ENCODE peak calls at places on chromosome X, in four cellular contexts. One of them, this sample, is unnamed. For H3K4me1, the result is how much of the 10 kb centered on the place peaks cover.

GRCh38 chrX:69285401-69285871 is 120.2 kb upstream of the PJA1 start:
- DNase-seq in SJSA1: no peak
- DNase-seq in cardiac muscle cell: peak
- DNase-seq in body of pancreas: no peak
- DNase-seq in this sample: peak

GRCh38 chrX:154368630-154369452 is 5.6 kb downstream of the FLNA start:
- DNase-seq in cardiac muscle cell: peak
- DNase-seq in SJSA1: peak
- DNase-seq in body of pancreas: peak
- DNase-seq in this sample: peak

GRCh38 chrX:134171661-134172587 is 65.1 kb upstream of the CCDC160 start:
- DNase-seq in body of pancreas: peak
- DNase-seq in cardiac muscle cell: peak
- DNase-seq in SJSA1: peak
- DNase-seq in this sample: peak

GRCh38 chrX:17854521-17854920 is 6.6 kb downstream of the RAI2 start:
- DNase-seq in body of pancreas: no peak
- DNase-seq in SJSA1: no peak
- DNase-seq in cardiac muscle cell: no peak
- DNase-seq in this sample: no peak

GRCh38 chrX:44415639-44416386 is 72.3 kb upstream of the EFHC2 start:
- DNase-seq in cardiac muscle cell: no peak
- DNase-seq in SJSA1: no peak
- DNase-seq in body of pancreas: peak
- DNase-seq in this sample: no peak

GRCh38 chrX:38110231-38110630 is 103.9 kb downstream of the SYTL5 start:
- DNase-seq in cardiac muscle cell: peak
- DNase-seq in body of pancreas: no peak
- DNase-seq in SJSA1: no peak
- DNase-seq in this sample: no peak

GRCh38 chrX:132207996-132208395 is 11.3 kb downstream of the RAP2C start:
- DNase-seq in body of pancreas: no peak
- DNase-seq in SJSA1: no peak
- DNase-seq in cardiac muscle cell: peak
- DNase-seq in this sample: no peak

GRCh38 chrX:1589356-1590130 is 1.9 kb upstream of the AKAP17A start:
- DNase-seq in body of pancreas: no peak
- DNase-seq in SJSA1: no peak
- DNase-seq in cardiac muscle cell: no peak
- DNase-seq in this sample: no peak

GRCh38 chrX:25548806-25549205 is 533.0 kb upstream of the ARX start:
- DNase-seq in body of pancreas: no peak
- DNase-seq in cardiac muscle cell: no peak
- DNase-seq in SJSA1: no peak
- DNase-seq in this sample: no peak

GRCh38 chrX:154441984-154442707 is 1.8 kb upstream of the FAM50A start:
- DNase-seq in cardiac muscle cell: no peak
- DNase-seq in SJSA1: no peak
- DNase-seq in body of pancreas: peak
- DNase-seq in this sample: no peak

GRCh38 chrX:54248309-54248708 is 65.3 kb upstream of the FAM120C start:
- DNase-seq in SJSA1: no peak
- DNase-seq in cardiac muscle cell: peak
- DNase-seq in body of pancreas: no peak
- DNase-seq in this sample: peak

GRCh38 chrX:2693526-2694002 is 2.5 kb downstream of the CD99 start:
- DNase-seq in body of pancreas: no peak
- DNase-seq in SJSA1: no peak
- DNase-seq in cardiac muscle cell: no peak
- DNase-seq in this sample: no peak

GRCh38 chrX:19840899-19841648 is 46.3 kb downstream of the SH3KBP1 start:
- DNase-seq in body of pancreas: no peak
- DNase-seq in SJSA1: no peak
- DNase-seq in cardiac muscle cell: no peak
- DNase-seq in this sample: no peak
- H3K4me3 ChIP-seq in body of pancreas: no peak
- H3K4me3 ChIP-seq in SJSA1: no peak
- H3K4me3 ChIP-seq in cardiac muscle cell: no peak
- H3K4me3 ChIP-seq in this sample: no peak

GRCh38 chrX:46959985-46960700 is 47.9 kb downstream of the JADE3 start:
- DNase-seq in cardiac muscle cell: no peak
- DNase-seq in SJSA1: no peak
- DNase-seq in body of pancreas: no peak
- DNase-seq in this sample: no peak

GRCh38 chrX:46959101-46959500 is 46.9 kb downstream of the JADE3 start:
- DNase-seq in cardiac muscle cell: peak
- DNase-seq in body of pancreas: no peak
- DNase-seq in SJSA1: no peak
- DNase-seq in this sample: no peak

GRCh38 chrX:46957299-46957698 is 45.1 kb downstream of the JADE3 start:
- DNase-seq in SJSA1: no peak
- DNase-seq in cardiac muscle cell: no peak
- DNase-seq in body of pancreas: no peak
- DNase-seq in this sample: no peak

GRCh38 chrX:46961574-46962279 is 49.5 kb downstream of the JADE3 start:
- DNase-seq in cardiac muscle cell: no peak
- DNase-seq in body of pancreas: no peak
- DNase-seq in SJSA1: no peak
- DNase-seq in this sample: no peak

GRCh38 chrX:46961097-46961496 is 48.9 kb downstream of the JADE3 start:
- DNase-seq in body of pancreas: no peak
- DNase-seq in SJSA1: no peak
- DNase-seq in cardiac muscle cell: no peak
- DNase-seq in this sample: no peak
- H3K4me1 ChIP-seq in body of pancreas: under half
- H3K4me1 ChIP-seq in SJSA1: under half
- H3K4me1 ChIP-seq in cardiac muscle cell: under half
- H3K4me1 ChIP-seq in this sample: under half

DNA sequence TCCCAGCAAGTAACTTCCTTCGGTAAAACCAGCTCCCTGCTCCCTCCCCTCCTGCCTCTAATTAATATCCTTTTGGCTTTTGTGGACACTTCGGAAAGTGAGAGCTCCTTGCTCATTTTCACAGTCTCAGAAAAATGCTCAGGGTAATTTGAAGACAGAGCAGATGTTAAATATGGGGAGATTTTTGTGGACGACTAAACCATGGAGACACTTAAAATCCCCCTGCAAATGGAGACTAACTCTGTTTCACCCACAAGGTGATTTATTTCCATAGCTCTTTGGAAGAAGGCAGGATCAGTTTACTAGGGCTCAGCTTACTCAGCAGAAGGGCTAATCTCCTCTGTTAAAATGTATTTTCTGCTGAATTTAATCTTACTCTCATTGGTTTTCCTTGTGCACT is 12.2 kb upstream of the AMOT start:
- DNase-seq in body of pancreas: no peak
- DNase-seq in SJSA1: no peak
- DNase-seq in cardiac muscle cell: no peak
- DNase-seq in this sample: no peak
- H3K4me3 ChIP-seq in body of pancreas: no peak
- H3K4me3 ChIP-seq in SJSA1: no peak
- H3K4me3 ChIP-seq in cardiac muscle cell: no peak
- H3K4me3 ChIP-seq in this sample: no peak

GRCh38 chrX:104806346-104806745 is 240.3 kb downstream of the IL1RAPL2 start:
- DNase-seq in SJSA1: no peak
- DNase-seq in cardiac muscle cell: no peak
- DNase-seq in body of pancreas: no peak
- DNase-seq in this sample: no peak

GRCh38 chrX:104803219-104803618 is 237.2 kb downstream of the IL1RAPL2 start:
- DNase-seq in SJSA1: no peak
- DNase-seq in body of pancreas: no peak
- DNase-seq in cardiac muscle cell: no peak
- DNase-seq in this sample: no peak
- H3K4me1 ChIP-seq in SJSA1: under half
- H3K4me1 ChIP-seq in body of pancreas: under half
- H3K4me1 ChIP-seq in cardiac muscle cell: under half
- H3K4me1 ChIP-seq in this sample: under half

GRCh38 chrX:103629295-103630170 is 758 bp downstream of the TCEAL1 start:
- DNase-seq in SJSA1: peak
- DNase-seq in body of pancreas: peak
- DNase-seq in cardiac muscle cell: peak
- DNase-seq in this sample: peak

GRCh38 chrX:103628386-103629290 is at the start of gene TCEAL1:
- DNase-seq in cardiac muscle cell: peak
- DNase-seq in SJSA1: peak
- DNase-seq in body of pancreas: peak
- DNase-seq in this sample: peak

GRCh38 chrX:103626855-103627254 is 1.9 kb upstream of the TCEAL1 start:
- DNase-seq in body of pancreas: no peak
- DNase-seq in SJSA1: no peak
- DNase-seq in cardiac muscle cell: no peak
- DNase-seq in this sample: no peak

GRCh38 chrX:103630171-103630511 is 1.4 kb downstream of the TCEAL1 start:
- DNase-seq in body of pancreas: no peak
- DNase-seq in cardiac muscle cell: no peak
- DNase-seq in SJSA1: no peak
- DNase-seq in this sample: no peak

DNA sequence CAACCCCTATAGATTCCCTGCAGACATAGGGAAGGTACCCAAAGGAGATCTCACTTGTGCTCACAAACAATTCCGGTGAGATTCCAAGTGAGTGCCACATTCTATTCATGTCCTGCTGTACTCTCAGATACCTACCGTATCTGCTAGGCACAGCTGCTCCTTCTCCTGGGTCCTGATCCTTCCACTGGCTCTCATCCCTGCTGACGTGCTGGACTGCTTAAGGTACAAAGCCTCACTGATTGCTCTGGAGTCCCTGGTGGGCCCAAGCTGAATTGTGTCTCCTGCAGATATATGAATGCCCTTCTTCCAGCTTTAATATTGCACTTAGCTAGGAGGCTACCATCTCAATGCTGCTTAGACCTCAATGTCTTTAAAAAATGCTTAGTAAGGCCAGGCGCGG is 2.4 kb downstream of the TCEAL1 start:
- DNase-seq in cardiac muscle cell: no peak
- DNase-seq in SJSA1: no peak
- DNase-seq in body of pancreas: no peak
- DNase-seq in this sample: no peak
- H3K4me3 ChIP-seq in cardiac muscle cell: no peak
- H3K4me3 ChIP-seq in SJSA1: no peak
- H3K4me3 ChIP-seq in body of pancreas: no peak
- H3K4me3 ChIP-seq in this sample: no peak

GRCh38 chrX:19787305-19787704 is 100.1 kb downstream of the SH3KBP1 start:
- DNase-seq in SJSA1: no peak
- DNase-seq in cardiac muscle cell: no peak
- DNase-seq in body of pancreas: no peak
- DNase-seq in this sample: no peak
- H3K4me1 ChIP-seq in SJSA1: under half
- H3K4me1 ChIP-seq in cardiac muscle cell: under half
- H3K4me1 ChIP-seq in body of pancreas: under half
- H3K4me1 ChIP-seq in this sample: under half

GRCh38 chrX:145820825-145821224 is 3.2 kb downstream of the SLITRK2 start:
- DNase-seq in cardiac muscle cell: no peak
- DNase-seq in body of pancreas: no peak
- DNase-seq in SJSA1: no peak
- DNase-seq in this sample: no peak

GRCh38 chrX:145817299-145817665 is 347 bp upstream of the SLITRK2 start:
- DNase-seq in cardiac muscle cell: peak
- DNase-seq in body of pancreas: no peak
- DNase-seq in SJSA1: no peak
- DNase-seq in this sample: no peak

GRCh38 chrX:145816607-145817298 is 876 bp upstream of the SLITRK2 start:
- DNase-seq in SJSA1: no peak
- DNase-seq in body of pancreas: no peak
- DNase-seq in cardiac muscle cell: no peak
- DNase-seq in this sample: no peak

GRCh38 chrX:145818522-145819075 is 970 bp downstream of the SLITRK2 start:
- DNase-seq in cardiac muscle cell: no peak
- DNase-seq in body of pancreas: no peak
- DNase-seq in SJSA1: no peak
- DNase-seq in this sample: no peak

DNA sequence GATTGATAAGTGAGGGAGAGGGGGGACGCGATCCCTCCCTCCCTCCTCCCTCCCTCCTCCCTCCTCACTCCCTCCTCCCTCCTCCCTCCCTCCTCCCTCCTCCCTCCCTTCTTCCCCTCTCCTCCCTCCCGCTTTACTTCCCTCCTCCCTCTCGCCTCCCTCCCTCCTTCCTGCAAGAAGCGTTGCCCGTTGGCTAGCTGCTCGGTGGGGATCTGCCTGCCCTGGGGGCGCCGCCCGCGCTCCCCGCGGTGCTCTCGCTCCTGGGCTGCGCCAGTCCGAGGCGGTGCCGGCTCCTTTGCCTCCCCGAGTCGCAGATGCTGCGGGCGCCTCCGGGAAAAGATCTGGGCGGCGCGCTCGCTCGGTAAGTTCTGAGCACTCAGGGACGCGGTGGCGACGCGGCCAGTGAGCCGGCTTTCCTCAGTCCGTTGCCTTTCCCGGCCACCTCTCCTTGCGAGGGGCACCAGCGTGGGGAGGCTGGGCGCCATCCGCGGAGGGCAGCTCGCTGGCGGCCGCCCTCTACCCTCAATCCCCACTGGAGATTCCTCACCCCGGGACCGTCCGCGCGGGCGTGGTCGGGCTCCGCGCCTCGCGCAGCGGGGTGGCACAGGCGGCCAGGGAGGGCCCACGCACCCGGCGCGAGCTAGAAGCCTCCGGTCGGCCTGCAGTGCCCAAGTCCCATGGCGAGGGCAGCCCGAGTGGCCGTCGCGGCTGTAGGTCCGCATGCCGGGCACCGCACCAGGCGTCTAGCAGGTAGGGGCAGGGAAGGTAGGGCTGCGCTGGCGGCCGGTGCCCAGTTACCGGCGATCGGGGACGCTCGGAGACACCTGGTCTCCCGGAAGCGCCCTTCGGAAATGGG is at the start of gene SLITRK2:
- DNase-seq in SJSA1: no peak
- DNase-seq in cardiac muscle cell: peak
- DNase-seq in body of pancreas: peak
- DNase-seq in this sample: peak
- H3K4me3 ChIP-seq in SJSA1: no peak
- H3K4me3 ChIP-seq in cardiac muscle cell: peak
- H3K4me3 ChIP-seq in body of pancreas: no peak
- H3K4me3 ChIP-seq in this sample: peak

GRCh38 chrX:118211891-118212816 is 95.5 kb upstream of the KLHL13 start:
- DNase-seq in body of pancreas: no peak
- DNase-seq in cardiac muscle cell: no peak
- DNase-seq in SJSA1: no peak
- DNase-seq in this sample: no peak
- H3K4me1 ChIP-seq in body of pancreas: under half
- H3K4me1 ChIP-seq in cardiac muscle cell: under half
- H3K4me1 ChIP-seq in SJSA1: under half
- H3K4me1 ChIP-seq in this sample: under half